ENCODE peak calls at places on chromosomes 12 and 14, in ten cellular contexts. H is germinal center, J is neural crest cell, Z is HT-29, O is NAMALWA, E is body of pancreas, Q is naive B cell, B is erythroblast, P is GM12892, U is GF-D8. X is an unnamed sample.

GRCh38 chr12:2149091-2149490 is 96.3 kb downstream of the CACNA1C start:
- DNase-seq in H (no peak), J (no peak), Z (no peak), O (no peak), E (no peak), Q (no peak), B (no peak), P (no peak), U (no peak), X (no peak)

GRCh38 chr12:52696588-52696987 is 6.7 kb downstream of the KRT77 start:
- DNase-seq in H (no peak), J (no peak), Z (no peak), O (no peak), E (no peak), Q (no peak), B (no peak), P (no peak), U (no peak), X (no peak)

GRCh38 chr12:10718279-10718821 is 4.8 kb downstream of the YBX3 start:
- DNase-seq in H (no peak), J (no peak), Z (peak), O (no peak), E (no peak), Q (no peak), B (no peak), P (no peak), U (no peak), X (no peak)

GRCh38 chr14:104229621-104230041 is 91.2 kb downstream of the KIF26A start:
- DNase-seq in H (no peak), J (no peak), Z (no peak), O (no peak), E (peak), Q (no peak), B (no peak), P (no peak), U (no peak), X (no peak)

GRCh38 chr14:62017651-62018230 is 255.5 kb downstream of the SNAPC1 start:
- DNase-seq in H (no peak), J (no peak), Z (no peak), O (no peak), E (no peak), Q (no peak), B (no peak), P (no peak), U (no peak), X (no peak)

GRCh38 chr12:132606466-132606865 is 3.9 kb downstream of the LRCOL1 start:
- DNase-seq in H (no peak), J (no peak), Z (no peak), O (no peak), E (no peak), Q (no peak), B (no peak), P (no peak), U (no peak), X (no peak)

GRCh38 chr12:50933459-50934124 is 18.8 kb upstream of the HIGD1C start:
- DNase-seq in H (no peak), J (no peak), Z (no peak), O (no peak), E (no peak), Q (no peak), B (peak), P (no peak), U (no peak), X (no peak)

GRCh38 chr12:75984577-75985182 is 46.9 kb downstream of the PHLDA1 start:
- DNase-seq in H (no peak), J (no peak), Z (peak), O (no peak), E (no peak), Q (no peak), B (no peak), P (no peak), U (no peak), X (no peak)

GRCh38 chr14:28494196-28494595 is 272.4 kb upstream of the FOXG1 start:
- DNase-seq in H (no peak), J (no peak), Z (no peak), O (no peak), E (no peak), Q (no peak), B (no peak), P (no peak), U (no peak), X (no peak)

GRCh38 chr12:31682136-31682962 is 22.9 kb downstream of the ETFBKMT start:
- DNase-seq in H (peak), J (peak), Z (peak), O (peak), E (peak), Q (peak), B (peak), P (peak), U (peak), X (no peak)

GRCh38 chr14:33460119-33460518 is 490.8 kb downstream of the EGLN3 start:
- DNase-seq in H (no peak), J (no peak), Z (no peak), O (no peak), E (no peak), Q (no peak), B (no peak), P (no peak), U (no peak), X (no peak)

GRCh38 chr14:33592298-33592697 is 358.6 kb downstream of the EGLN3 start:
- DNase-seq in H (no peak), J (no peak), Z (no peak), O (no peak), E (no peak), Q (no peak), B (no peak), P (no peak), U (no peak), X (no peak)

GRCh38 chr12:153080-153746 is 60.7 kb downstream of the SLC6A12 start:
- DNase-seq in H (peak), J (peak), Z (peak), O (peak), E (peak), Q (peak), B (peak), P (peak), U (peak), X (peak)

GRCh38 chr12:106898001-106898966 is 57.4 kb upstream of the TMEM263 start:
- DNase-seq in H (no peak), J (peak), Z (no peak), O (no peak), E (no peak), Q (no peak), B (no peak), P (no peak), U (no peak), X (no peak)

GRCh38 chr12:111505601-111506036 is 93.5 kb downstream of the ATXN2 start:
- DNase-seq in H (no peak), J (no peak), Z (no peak), O (peak), E (no peak), Q (no peak), B (no peak), P (no peak), U (no peak), X (no peak)

GRCh38 chr14:44995196-44995595 is 33.2 kb downstream of the TOGARAM1 start:
- DNase-seq in H (no peak), J (no peak), Z (no peak), O (no peak), E (no peak), Q (no peak), B (no peak), P (no peak), U (no peak), X (no peak)

GRCh38 chr12:126582231-126582630 is 1517.0 kb downstream of the AACS start:
- DNase-seq in H (no peak), J (no peak), Z (peak), O (no peak), E (peak), Q (no peak), B (no peak), P (no peak), U (no peak), X (no peak)

GRCh38 chr14:65011559-65011958 is 24.9 kb downstream of the FNTB start:
- DNase-seq in H (no peak), J (no peak), Z (no peak), O (no peak), E (no peak), Q (no peak), B (no peak), P (no peak), U (no peak), X (no peak)

GRCh38 chr14:88562831-88563686 is at the start of gene ZC3H14:
- DNase-seq in H (peak), J (peak), Z (peak), O (peak), E (peak), Q (peak), B (peak), P (peak), U (peak), X (peak)